ENCODE peak calls at places on chromosomes 12 and 14, in five cellular contexts. One of them, this sample, is unnamed. For H3K36me3 and H3K27me3, the result is how much of the 10 kb centered on the place peaks cover.

GRCh38 chr12:55938826-55939501 is 8.0 kb downstream of the DGKA start:
- DNase-seq in fibroblast of lung: no peak
- DNase-seq in lower lobe of right lung: no peak
- DNase-seq in mesenchymal stem cell: no peak
- DNase-seq in stomach: no peak
- DNase-seq in this sample: no peak

GRCh38 chr12:108306014-108306501 is 33.1 kb downstream of the CMKLR1 start:
- DNase-seq in fibroblast of lung: peak
- DNase-seq in lower lobe of right lung: no peak
- DNase-seq in mesenchymal stem cell: peak
- DNase-seq in stomach: no peak
- DNase-seq in this sample: peak

GRCh38 chr14:99601301-99601945 is 2.6 kb downstream of the CCDC85C start:
- DNase-seq in fibroblast of lung: peak
- DNase-seq in lower lobe of right lung: no peak
- DNase-seq in mesenchymal stem cell: no peak
- DNase-seq in stomach: no peak
- DNase-seq in this sample: peak

GRCh38 chr12:117907108-117907689 is 61.6 kb downstream of the KSR2 start:
- DNase-seq in fibroblast of lung: no peak
- DNase-seq in lower lobe of right lung: no peak
- DNase-seq in mesenchymal stem cell: no peak
- DNase-seq in stomach: peak
- DNase-seq in this sample: no peak

GRCh38 chr12:127655691-127656090 is 611.3 kb upstream of the TMEM132C start:
- DNase-seq in fibroblast of lung: peak
- DNase-seq in lower lobe of right lung: no peak
- DNase-seq in mesenchymal stem cell: peak
- DNase-seq in stomach: no peak
- DNase-seq in this sample: peak

GRCh38 chr12:88036368-88036965 is 7.3 kb upstream of the C12orf50 start:
- DNase-seq in fibroblast of lung: peak
- DNase-seq in lower lobe of right lung: no peak
- DNase-seq in mesenchymal stem cell: peak
- DNase-seq in stomach: no peak
- DNase-seq in this sample: no peak

GRCh38 chr12:1338483-1339177 is 255.8 kb downstream of the FBXL14 start:
- DNase-seq in fibroblast of lung: no peak
- DNase-seq in lower lobe of right lung: no peak
- DNase-seq in mesenchymal stem cell: no peak
- DNase-seq in stomach: no peak
- DNase-seq in this sample: no peak

GRCh38 chr12:64701283-64701682 is 57.9 kb downstream of the GNS start:
- DNase-seq in fibroblast of lung: no peak
- DNase-seq in lower lobe of right lung: no peak
- DNase-seq in mesenchymal stem cell: no peak
- DNase-seq in stomach: no peak
- DNase-seq in this sample: no peak

GRCh38 chr12:1820191-1820599 is at the start of gene LRTM2:
- DNase-seq in fibroblast of lung: no peak
- DNase-seq in lower lobe of right lung: no peak
- DNase-seq in mesenchymal stem cell: peak
- DNase-seq in stomach: no peak
- DNase-seq in this sample: no peak

GRCh38 chr12:47319746-47320145 is 240.0 kb upstream of the AMIGO2 start:
- DNase-seq in fibroblast of lung: no peak
- DNase-seq in lower lobe of right lung: no peak
- DNase-seq in mesenchymal stem cell: no peak
- DNase-seq in stomach: no peak
- DNase-seq in this sample: no peak

GRCh38 chr12:93972411-93973208 is 175.8 kb upstream of the PLXNC1 start:
- DNase-seq in fibroblast of lung: peak
- DNase-seq in lower lobe of right lung: no peak
- DNase-seq in mesenchymal stem cell: peak
- DNase-seq in stomach: no peak
- DNase-seq in this sample: peak

GRCh38 chr12:55724940-55725309 is 3.9 kb downstream of the CD63 start:
- DNase-seq in fibroblast of lung: no peak
- DNase-seq in lower lobe of right lung: no peak
- DNase-seq in mesenchymal stem cell: no peak
- DNase-seq in stomach: no peak
- DNase-seq in this sample: no peak

GRCh38 chr12:124264089-124264795 is 30.7 kb upstream of the RFLNA start:
- DNase-seq in fibroblast of lung: no peak
- DNase-seq in lower lobe of right lung: no peak
- DNase-seq in mesenchymal stem cell: no peak
- DNase-seq in stomach: no peak
- DNase-seq in this sample: no peak

GRCh38 chr12:80714055-80714454 is 2.7 kb upstream of the MYF5 start:
- DNase-seq in fibroblast of lung: peak
- DNase-seq in lower lobe of right lung: no peak
- DNase-seq in mesenchymal stem cell: peak
- DNase-seq in stomach: no peak
- DNase-seq in this sample: peak

GRCh38 chr14:56796259-56796658 is 14.0 kb downstream of the OTX2 start:
- DNase-seq in fibroblast of lung: no peak
- DNase-seq in lower lobe of right lung: no peak
- DNase-seq in mesenchymal stem cell: no peak
- DNase-seq in stomach: no peak
- DNase-seq in this sample: no peak

GRCh38 chr12:54993181-54993835 is 8.7 kb upstream of the TESPA1 start:
- DNase-seq in fibroblast of lung: peak
- DNase-seq in lower lobe of right lung: no peak
- DNase-seq in mesenchymal stem cell: peak
- DNase-seq in stomach: peak
- DNase-seq in this sample: peak

DNA sequence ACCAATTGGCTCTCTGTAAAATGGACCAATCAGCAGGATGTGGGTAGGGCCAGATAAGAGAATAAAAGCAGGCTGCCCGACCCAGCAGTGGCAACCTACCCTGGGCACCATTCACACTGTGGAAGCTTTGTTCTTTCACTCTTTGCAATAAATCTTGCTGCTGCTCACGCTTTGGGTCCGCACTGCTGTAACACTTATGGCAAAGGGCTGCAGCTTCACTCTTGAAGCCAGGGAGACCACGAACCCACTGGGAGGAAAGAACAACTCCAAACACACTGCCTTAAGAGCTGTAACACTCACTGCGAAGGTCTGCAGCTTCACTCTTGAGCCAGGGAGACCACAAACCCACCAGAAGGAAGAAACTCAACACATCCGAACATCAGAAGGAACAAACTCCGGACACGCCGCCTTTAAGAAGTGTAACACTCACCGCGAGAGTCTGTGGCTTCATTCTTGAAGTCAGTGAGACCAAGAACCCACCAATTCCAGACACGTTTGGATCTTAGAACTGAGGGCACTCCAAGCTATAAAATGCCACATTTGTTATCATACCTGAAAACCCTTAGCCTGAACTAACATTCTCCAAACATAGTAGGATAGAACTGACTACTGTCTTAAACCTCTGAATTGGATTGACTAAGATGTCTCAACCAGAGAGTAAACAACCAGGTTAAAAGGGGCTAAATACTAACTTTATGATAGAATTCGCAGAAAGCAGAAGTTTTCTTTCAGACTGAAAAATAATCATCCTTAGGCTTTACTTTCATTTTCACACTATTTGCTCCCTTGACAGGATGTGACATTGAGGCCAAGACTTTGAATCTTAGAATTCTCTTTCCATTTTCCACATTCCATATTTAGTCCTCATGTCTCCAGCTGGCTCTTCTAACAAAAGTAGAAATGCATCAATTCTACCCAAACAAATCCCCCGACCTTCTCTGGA is 33.6 kb downstream of the CDKL1 start:
- DNase-seq in fibroblast of lung: no peak
- DNase-seq in lower lobe of right lung: no peak
- DNase-seq in mesenchymal stem cell: peak
- DNase-seq in stomach: no peak
- DNase-seq in this sample: no peak
- H3K4me3 ChIP-seq in fibroblast of lung: peak
- H3K4me3 ChIP-seq in lower lobe of right lung: peak
- H3K4me3 ChIP-seq in mesenchymal stem cell: no peak
- H3K4me3 ChIP-seq in stomach: peak
- H3K4me3 ChIP-seq in this sample: peak

GRCh38 chr12:97363693-97364092 is 98.9 kb upstream of the RMST start:
- DNase-seq in fibroblast of lung: no peak
- DNase-seq in lower lobe of right lung: no peak
- DNase-seq in mesenchymal stem cell: no peak
- DNase-seq in stomach: no peak
- DNase-seq in this sample: no peak

GRCh38 chr12:97359291-97359690 is 103.3 kb upstream of the RMST start:
- DNase-seq in fibroblast of lung: no peak
- DNase-seq in lower lobe of right lung: no peak
- DNase-seq in mesenchymal stem cell: no peak
- DNase-seq in stomach: no peak
- DNase-seq in this sample: no peak
- H3K36me3 ChIP-seq in fibroblast of lung: under half
- H3K36me3 ChIP-seq in lower lobe of right lung: under half
- H3K36me3 ChIP-seq in mesenchymal stem cell: under half
- H3K36me3 ChIP-seq in stomach: under half
- H3K36me3 ChIP-seq in this sample: under half

GRCh38 chr14:74241611-74242005 is 2.4 kb downstream of the VSX2 start:
- DNase-seq in fibroblast of lung: no peak
- DNase-seq in lower lobe of right lung: no peak
- DNase-seq in mesenchymal stem cell: peak
- DNase-seq in stomach: no peak
- DNase-seq in this sample: no peak

GRCh38 chr14:74238974-74239847 is at the start of gene VSX2:
- DNase-seq in fibroblast of lung: no peak
- DNase-seq in lower lobe of right lung: no peak
- DNase-seq in mesenchymal stem cell: no peak
- DNase-seq in stomach: no peak
- DNase-seq in this sample: no peak

GRCh38 chr14:74239848-74240793 is 872 bp downstream of the VSX2 start:
- DNase-seq in fibroblast of lung: no peak
- DNase-seq in lower lobe of right lung: no peak
- DNase-seq in mesenchymal stem cell: peak
- DNase-seq in stomach: no peak
- DNase-seq in this sample: no peak

GRCh38 chr14:74242055-74243042 is 3.1 kb downstream of the VSX2 start:
- DNase-seq in fibroblast of lung: no peak
- DNase-seq in lower lobe of right lung: no peak
- DNase-seq in mesenchymal stem cell: peak
- DNase-seq in stomach: no peak
- DNase-seq in this sample: no peak

GRCh38 chr14:74240794-74241610 is 1.8 kb downstream of the VSX2 start:
- DNase-seq in fibroblast of lung: no peak
- DNase-seq in lower lobe of right lung: no peak
- DNase-seq in mesenchymal stem cell: peak
- DNase-seq in stomach: no peak
- DNase-seq in this sample: no peak
- H3K27me3 ChIP-seq in fibroblast of lung: half or more
- H3K27me3 ChIP-seq in lower lobe of right lung: half or more
- H3K27me3 ChIP-seq in mesenchymal stem cell: half or more
- H3K27me3 ChIP-seq in stomach: under half
- H3K27me3 ChIP-seq in this sample: under half

GRCh38 chr12:113348849-113349536 is 9.4 kb upstream of the PLBD2 start:
- DNase-seq in fibroblast of lung: no peak
- DNase-seq in lower lobe of right lung: no peak
- DNase-seq in mesenchymal stem cell: no peak
- DNase-seq in stomach: no peak
- DNase-seq in this sample: no peak
- H3K4me3 ChIP-seq in fibroblast of lung: no peak
- H3K4me3 ChIP-seq in lower lobe of right lung: no peak
- H3K4me3 ChIP-seq in mesenchymal stem cell: no peak
- H3K4me3 ChIP-seq in stomach: no peak
- H3K4me3 ChIP-seq in this sample: no peak

DNA sequence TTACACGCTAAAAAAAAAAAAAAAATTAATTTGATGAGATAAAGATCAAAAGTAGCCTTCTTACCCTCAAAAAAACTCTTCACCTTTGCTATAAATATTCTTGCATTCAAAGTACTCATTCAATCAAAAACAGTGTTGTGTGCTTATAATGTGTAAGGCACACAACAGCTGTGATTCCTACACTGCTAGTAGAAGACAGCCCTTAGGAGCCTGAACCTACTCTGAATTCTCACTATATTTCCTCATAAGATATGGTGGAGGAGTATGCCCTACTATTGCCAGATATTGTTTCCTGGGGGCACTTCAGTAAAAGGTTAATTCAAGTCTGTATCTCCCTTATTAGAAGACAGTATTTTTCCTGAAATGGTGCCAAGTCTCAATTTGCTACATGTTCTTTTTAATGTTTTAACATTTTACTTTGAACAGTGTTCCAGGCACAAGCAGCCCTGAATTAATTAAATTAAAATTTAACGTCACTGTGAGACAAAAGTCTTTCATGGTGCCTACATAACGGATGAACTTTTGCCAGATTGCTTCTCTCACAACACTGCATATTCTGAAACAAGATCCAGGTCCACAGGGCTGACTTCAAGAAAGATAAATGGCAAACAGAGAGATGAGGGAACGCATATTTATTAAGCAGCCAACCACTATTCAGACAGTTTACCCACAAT is 19.3 kb downstream of the PPP2R5E start:
- DNase-seq in fibroblast of lung: no peak
- DNase-seq in lower lobe of right lung: no peak
- DNase-seq in mesenchymal stem cell: no peak
- DNase-seq in stomach: no peak
- DNase-seq in this sample: no peak
- H3K36me3 ChIP-seq in fibroblast of lung: under half
- H3K36me3 ChIP-seq in lower lobe of right lung: under half
- H3K36me3 ChIP-seq in mesenchymal stem cell: under half
- H3K36me3 ChIP-seq in stomach: under half
- H3K36me3 ChIP-seq in this sample: under half

DNA sequence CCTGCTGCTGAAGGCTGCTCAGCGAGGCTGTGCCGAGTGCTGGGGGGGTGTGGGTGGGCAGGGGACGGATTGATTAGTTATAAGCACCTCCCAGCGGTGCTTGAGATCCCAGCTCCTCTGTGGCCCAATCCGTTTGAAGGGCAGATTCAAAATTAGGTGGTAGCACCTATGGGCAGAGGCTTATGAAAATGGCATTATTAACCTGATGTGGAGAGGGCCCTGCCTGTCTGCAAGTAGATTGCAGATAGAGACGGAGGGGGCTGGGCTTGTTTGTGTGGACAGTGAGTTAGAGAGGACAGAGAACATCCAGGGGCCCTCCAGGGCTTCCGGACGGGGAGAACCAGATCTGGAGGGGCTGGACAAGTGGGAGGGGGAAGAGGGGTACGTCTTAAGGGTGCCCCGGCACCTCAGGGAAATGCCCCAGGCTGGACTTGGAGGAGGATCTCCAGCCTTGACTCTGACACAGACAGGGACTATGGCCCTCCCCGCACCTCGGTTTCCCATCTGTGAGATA is at the start of gene RTL1:
- DNase-seq in fibroblast of lung: no peak
- DNase-seq in lower lobe of right lung: no peak
- DNase-seq in mesenchymal stem cell: no peak
- DNase-seq in stomach: no peak
- DNase-seq in this sample: no peak
- H3K27me3 ChIP-seq in fibroblast of lung: under half
- H3K27me3 ChIP-seq in lower lobe of right lung: half or more
- H3K27me3 ChIP-seq in mesenchymal stem cell: half or more
- H3K27me3 ChIP-seq in stomach: under half
- H3K27me3 ChIP-seq in this sample: under half

This sample was measured in MG63.